ENCODE peak calls at places on chromosomes 2 and 18, in eight cellular contexts. One of them, this sample, is unnamed.

GRCh38 chr2:218780851-218781690 is 876 bp upstream of the CYP27A1 start:
- DNase-seq in germinal center: no peak
- DNase-seq in retina: peak; percentile 15
- DNase-seq in stimulated activated CD4-positive, alpha-beta T cell treated with anti-CD3 and anti-CD28 coated beads, Interleukin-15, amount 100 ng/mL, for 1 hour: no peak
- DNase-seq in hypothalamus: no peak
- DNase-seq in fibroblast of pulmonary artery: no peak
- DNase-seq in psoas muscle: no peak
- DNase-seq in fibroblast of mammary gland: no peak
- DNase-seq in this sample: no peak

GRCh38 chr18:53745228-53745967 is 479.1 kb downstream of the MBD2 start:
- DNase-seq in germinal center: no peak
- DNase-seq in retina: no peak
- DNase-seq in stimulated activated CD4-positive, alpha-beta T cell treated with anti-CD3 and anti-CD28 coated beads, Interleukin-15, amount 100 ng/mL, for 1 hour: no peak
- DNase-seq in hypothalamus: no peak
- DNase-seq in fibroblast of pulmonary artery: peak; percentile 15
- DNase-seq in psoas muscle: no peak
- DNase-seq in fibroblast of mammary gland: peak; percentile 33
- DNase-seq in this sample: no peak

GRCh38 chr18:62904396-62905285 is 189.3 kb downstream of the PHLPP1 start:
- DNase-seq in germinal center: no peak
- DNase-seq in retina: no peak
- DNase-seq in stimulated activated CD4-positive, alpha-beta T cell treated with anti-CD3 and anti-CD28 coated beads, Interleukin-15, amount 100 ng/mL, for 1 hour: no peak
- DNase-seq in hypothalamus: no peak
- DNase-seq in fibroblast of pulmonary artery: no peak
- DNase-seq in psoas muscle: no peak
- DNase-seq in fibroblast of mammary gland: no peak
- DNase-seq in this sample: no peak

GRCh38 chr2:14720739-14721138 is 88.2 kb downstream of the LRATD1 start:
- DNase-seq in germinal center: no peak
- DNase-seq in retina: no peak
- DNase-seq in stimulated activated CD4-positive, alpha-beta T cell treated with anti-CD3 and anti-CD28 coated beads, Interleukin-15, amount 100 ng/mL, for 1 hour: no peak
- DNase-seq in hypothalamus: no peak
- DNase-seq in fibroblast of pulmonary artery: no peak
- DNase-seq in psoas muscle: no peak
- DNase-seq in fibroblast of mammary gland: no peak
- DNase-seq in this sample: no peak

GRCh38 chr2:230412846-230413245 is 3.2 kb upstream of the SP100 start:
- DNase-seq in germinal center: no peak
- DNase-seq in retina: no peak
- DNase-seq in stimulated activated CD4-positive, alpha-beta T cell treated with anti-CD3 and anti-CD28 coated beads, Interleukin-15, amount 100 ng/mL, for 1 hour: no peak
- DNase-seq in hypothalamus: no peak
- DNase-seq in fibroblast of pulmonary artery: no peak
- DNase-seq in psoas muscle: no peak
- DNase-seq in fibroblast of mammary gland: no peak
- DNase-seq in this sample: no peak

GRCh38 chr18:46946656-46947282 is 29.4 kb downstream of the KATNAL2 start:
- DNase-seq in germinal center: peak; percentile 89
- DNase-seq in retina: peak; percentile 95
- DNase-seq in stimulated activated CD4-positive, alpha-beta T cell treated with anti-CD3 and anti-CD28 coated beads, Interleukin-15, amount 100 ng/mL, for 1 hour: peak; percentile 25
- DNase-seq in hypothalamus: peak; percentile 79
- DNase-seq in fibroblast of pulmonary artery: peak; percentile 81
- DNase-seq in psoas muscle: peak; percentile 81
- DNase-seq in fibroblast of mammary gland: peak; percentile 85
- DNase-seq in this sample: peak; percentile 96

GRCh38 chr2:237198144-237198900 is 112.6 kb downstream of the COPS8 start:
- DNase-seq in germinal center: no peak
- DNase-seq in retina: no peak
- DNase-seq in stimulated activated CD4-positive, alpha-beta T cell treated with anti-CD3 and anti-CD28 coated beads, Interleukin-15, amount 100 ng/mL, for 1 hour: no peak
- DNase-seq in hypothalamus: no peak
- DNase-seq in fibroblast of pulmonary artery: peak; percentile 49
- DNase-seq in psoas muscle: no peak
- DNase-seq in fibroblast of mammary gland: peak; percentile 58
- DNase-seq in this sample: no peak

GRCh38 chr2:208280933-208281332 is 14.9 kb downstream of the PIKFYVE start:
- DNase-seq in germinal center: no peak
- DNase-seq in retina: no peak
- DNase-seq in stimulated activated CD4-positive, alpha-beta T cell treated with anti-CD3 and anti-CD28 coated beads, Interleukin-15, amount 100 ng/mL, for 1 hour: no peak
- DNase-seq in hypothalamus: no peak
- DNase-seq in fibroblast of pulmonary artery: peak; percentile 43
- DNase-seq in psoas muscle: no peak
- DNase-seq in fibroblast of mammary gland: peak; percentile 63
- DNase-seq in this sample: no peak

GRCh38 chr2:236972491-236973379 is 113.0 kb upstream of the COPS8 start:
- DNase-seq in germinal center: no peak
- DNase-seq in retina: peak; percentile 39
- DNase-seq in stimulated activated CD4-positive, alpha-beta T cell treated with anti-CD3 and anti-CD28 coated beads, Interleukin-15, amount 100 ng/mL, for 1 hour: no peak
- DNase-seq in hypothalamus: no peak
- DNase-seq in fibroblast of pulmonary artery: peak; percentile 31
- DNase-seq in psoas muscle: peak; percentile 79
- DNase-seq in fibroblast of mammary gland: peak; percentile 94
- DNase-seq in this sample: no peak

GRCh38 chr18:44771957-44772917 is 91.5 kb downstream of the SETBP1 start:
- DNase-seq in germinal center: no peak
- DNase-seq in retina: no peak
- DNase-seq in stimulated activated CD4-positive, alpha-beta T cell treated with anti-CD3 and anti-CD28 coated beads, Interleukin-15, amount 100 ng/mL, for 1 hour: no peak
- DNase-seq in hypothalamus: no peak
- DNase-seq in fibroblast of pulmonary artery: no peak
- DNase-seq in psoas muscle: no peak
- DNase-seq in fibroblast of mammary gland: peak; percentile 24
- DNase-seq in this sample: no peak

GRCh38 chr2:35871672-35872071 is 483.9 kb upstream of the CRIM1 start:
- DNase-seq in germinal center: no peak
- DNase-seq in retina: no peak
- DNase-seq in stimulated activated CD4-positive, alpha-beta T cell treated with anti-CD3 and anti-CD28 coated beads, Interleukin-15, amount 100 ng/mL, for 1 hour: no peak
- DNase-seq in hypothalamus: no peak
- DNase-seq in fibroblast of pulmonary artery: no peak
- DNase-seq in psoas muscle: no peak
- DNase-seq in fibroblast of mammary gland: peak; percentile 0
- DNase-seq in this sample: no peak

GRCh38 chr2:65276604-65277003 is 49.0 kb downstream of the ACTR2 start:
- DNase-seq in germinal center: no peak
- DNase-seq in retina: no peak
- DNase-seq in stimulated activated CD4-positive, alpha-beta T cell treated with anti-CD3 and anti-CD28 coated beads, Interleukin-15, amount 100 ng/mL, for 1 hour: no peak
- DNase-seq in hypothalamus: no peak
- DNase-seq in fibroblast of pulmonary artery: no peak
- DNase-seq in psoas muscle: no peak
- DNase-seq in fibroblast of mammary gland: peak; percentile 51
- DNase-seq in this sample: no peak

GRCh38 chr2:8447610-8448221 is 234.1 kb upstream of the ID2 start:
- DNase-seq in germinal center: no peak
- DNase-seq in retina: no peak
- DNase-seq in stimulated activated CD4-positive, alpha-beta T cell treated with anti-CD3 and anti-CD28 coated beads, Interleukin-15, amount 100 ng/mL, for 1 hour: no peak
- DNase-seq in hypothalamus: no peak
- DNase-seq in fibroblast of pulmonary artery: peak; percentile 22
- DNase-seq in psoas muscle: no peak
- DNase-seq in fibroblast of mammary gland: peak; percentile 74
- DNase-seq in this sample: no peak

GRCh38 chr18:39435209-39435608 is 1869.6 kb upstream of the CELF4 start:
- DNase-seq in germinal center: no peak
- DNase-seq in retina: no peak
- DNase-seq in stimulated activated CD4-positive, alpha-beta T cell treated with anti-CD3 and anti-CD28 coated beads, Interleukin-15, amount 100 ng/mL, for 1 hour: no peak
- DNase-seq in hypothalamus: no peak
- DNase-seq in fibroblast of pulmonary artery: no peak
- DNase-seq in psoas muscle: no peak
- DNase-seq in fibroblast of mammary gland: no peak
- DNase-seq in this sample: no peak

GRCh38 chr2:77016481-77016880 is 505.7 kb downstream of the LRRTM4 start:
- DNase-seq in germinal center: no peak
- DNase-seq in retina: no peak
- DNase-seq in stimulated activated CD4-positive, alpha-beta T cell treated with anti-CD3 and anti-CD28 coated beads, Interleukin-15, amount 100 ng/mL, for 1 hour: no peak
- DNase-seq in hypothalamus: no peak
- DNase-seq in fibroblast of pulmonary artery: no peak
- DNase-seq in psoas muscle: no peak
- DNase-seq in fibroblast of mammary gland: no peak
- DNase-seq in this sample: peak; percentile 94

GRCh38 chr2:65576861-65577601 is 144.6 kb upstream of the SPRED2 start:
- DNase-seq in germinal center: no peak
- DNase-seq in retina: no peak
- DNase-seq in stimulated activated CD4-positive, alpha-beta T cell treated with anti-CD3 and anti-CD28 coated beads, Interleukin-15, amount 100 ng/mL, for 1 hour: no peak
- DNase-seq in hypothalamus: no peak
- DNase-seq in fibroblast of pulmonary artery: peak; percentile 94
- DNase-seq in psoas muscle: no peak
- DNase-seq in fibroblast of mammary gland: peak; percentile 95
- DNase-seq in this sample: no peak

GRCh38 chr2:46559257-46559656 is 79.9 kb downstream of the TMEM247 start:
- DNase-seq in germinal center: no peak
- DNase-seq in retina: no peak
- DNase-seq in stimulated activated CD4-positive, alpha-beta T cell treated with anti-CD3 and anti-CD28 coated beads, Interleukin-15, amount 100 ng/mL, for 1 hour: no peak
- DNase-seq in hypothalamus: no peak
- DNase-seq in fibroblast of pulmonary artery: no peak
- DNase-seq in psoas muscle: no peak
- DNase-seq in fibroblast of mammary gland: no peak
- DNase-seq in this sample: no peak

GRCh38 chr2:74373189-74373588 is 6.9 kb downstream of the DCTN1 start:
- DNase-seq in germinal center: no peak
- DNase-seq in retina: peak; percentile 57
- DNase-seq in stimulated activated CD4-positive, alpha-beta T cell treated with anti-CD3 and anti-CD28 coated beads, Interleukin-15, amount 100 ng/mL, for 1 hour: no peak
- DNase-seq in hypothalamus: no peak
- DNase-seq in fibroblast of pulmonary artery: no peak
- DNase-seq in psoas muscle: peak; percentile 44
- DNase-seq in fibroblast of mammary gland: peak; percentile 66
- DNase-seq in this sample: no peak

GRCh38 chr2:241613018-241613780 is 23.8 kb downstream of the THAP4 start:
- DNase-seq in germinal center: no peak
- DNase-seq in retina: peak; percentile 43
- DNase-seq in stimulated activated CD4-positive, alpha-beta T cell treated with anti-CD3 and anti-CD28 coated beads, Interleukin-15, amount 100 ng/mL, for 1 hour: no peak
- DNase-seq in hypothalamus: no peak
- DNase-seq in fibroblast of pulmonary artery: peak; percentile 90
- DNase-seq in psoas muscle: no peak
- DNase-seq in fibroblast of mammary gland: peak; percentile 30
- DNase-seq in this sample: no peak

GRCh38 chr2:238488347-238488826 is 61.7 kb downstream of the ASB1 start:
- DNase-seq in germinal center: no peak
- DNase-seq in retina: no peak
- DNase-seq in stimulated activated CD4-positive, alpha-beta T cell treated with anti-CD3 and anti-CD28 coated beads, Interleukin-15, amount 100 ng/mL, for 1 hour: no peak
- DNase-seq in hypothalamus: no peak
- DNase-seq in fibroblast of pulmonary artery: no peak
- DNase-seq in psoas muscle: no peak
- DNase-seq in fibroblast of mammary gland: no peak
- DNase-seq in this sample: no peak

GRCh38 chr2:227862227-227862740 is 9.1 kb upstream of the DAW1 start:
- DNase-seq in germinal center: peak; percentile 29
- DNase-seq in retina: no peak
- DNase-seq in stimulated activated CD4-positive, alpha-beta T cell treated with anti-CD3 and anti-CD28 coated beads, Interleukin-15, amount 100 ng/mL, for 1 hour: no peak
- DNase-seq in hypothalamus: no peak
- DNase-seq in fibroblast of pulmonary artery: peak; percentile 89
- DNase-seq in psoas muscle: no peak
- DNase-seq in fibroblast of mammary gland: peak; percentile 82
- DNase-seq in this sample: peak; percentile 77

This sample was measured in Karpas-422.